ENCODE peak calls at places on chromosomes 7 and 10, in six cellular contexts. J is esophagus muscularis mucosa, I is left ventricle myocardium inferior, K is hepatocyte, M is ovary, U is A549. N is an unnamed sample.

GRCh38 chr7:26668821-26669220 is 195.6 kb downstream of the SKAP2 start:
- DNase-seq in U (no peak), J (no peak), M (no peak), K (no peak), I (no peak), N (no peak)

GRCh38 chr10:13837966-13838365 is 251.2 kb downstream of the PRPF18 start:
- DNase-seq in M (no peak), I (no peak), U (no peak), K (no peak), J (no peak), N (no peak)

GRCh38 chr10:114548662-114549061 is 109.4 kb downstream of the ABLIM1 start:
- DNase-seq in J (no peak), U (peak; percentile 67), M (peak; percentile 58), K (peak; percentile 56), I (no peak), N (no peak)

GRCh38 chr10:50234486-50234885 is 16.8 kb downstream of the ASAH2 start:
- DNase-seq in K (peak; percentile 37), I (no peak), M (no peak), U (no peak), J (no peak), N (no peak)

GRCh38 chr10:52994370-52994769 is 221.8 kb upstream of the MBL2 start:
- DNase-seq in I (no peak), M (no peak), J (no peak), U (no peak), K (no peak), N (no peak)

GRCh38 chr10:62069452-62070191 is 168.1 kb downstream of the ARID5B start:
- DNase-seq in K (no peak), U (no peak), J (no peak), M (no peak), I (no peak), N (no peak)

GRCh38 chr10:5281355-5281754 is 83.4 kb upstream of the UCN3 start:
- DNase-seq in U (no peak), K (no peak), I (no peak), J (no peak), M (no peak), N (no peak)

GRCh38 chr7:88111136-88111748 is 108.6 kb downstream of the SRI start:
- DNase-seq in M (no peak), J (no peak), K (peak; percentile 40), I (no peak), U (peak; percentile 53), N (no peak)

GRCh38 chr7:8133188-8133848 is 128.6 kb downstream of the ICA1 start:
- DNase-seq in U (no peak), I (no peak), J (no peak), M (no peak), K (no peak), N (no peak)

GRCh38 chr7:112266595-112267270 is 60.2 kb downstream of the ZNF277 start:
- DNase-seq in K (no peak), U (no peak), J (no peak), I (no peak), M (no peak), N (no peak)

DNA sequence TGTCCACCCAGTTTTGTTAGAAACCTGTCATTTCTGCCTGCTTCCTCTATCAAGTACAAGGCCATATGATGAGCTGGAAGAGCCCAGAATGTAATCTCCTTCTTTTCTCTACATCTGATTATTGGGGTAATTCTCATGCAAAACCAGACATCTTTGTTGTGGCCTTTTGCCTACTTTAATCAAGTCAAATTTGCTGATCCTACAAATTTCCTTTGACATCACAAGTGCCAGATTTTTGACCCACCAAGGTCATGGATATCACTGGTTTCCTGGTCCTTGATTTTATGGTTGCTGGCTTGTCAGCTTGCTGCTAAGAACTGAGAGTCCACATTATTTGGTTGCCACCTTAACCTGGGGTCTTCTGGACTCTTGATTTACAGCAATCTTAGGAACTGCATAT is 336.1 kb downstream of the TFEC start:
- DNase-seq in U (no peak), K (no peak), M (no peak), I (no peak), J (no peak), N (no peak)
- H3K4me3 ChIP-seq in U (no peak overlapping the region), K (no peak overlapping the region), M (no peak overlapping the region), I (no peak overlapping the region), J (no peak overlapping the region), N (no peak overlapping the region)

GRCh38 chr7:46695045-46695708 is 774.1 kb upstream of the IGFBP3 start:
- DNase-seq in I (no peak), U (no peak), M (no peak), K (peak; percentile 53), J (no peak), N (no peak)
- TF ChIP-seq CTCF in I (peak; percentile 8), U (no peak), M (no peak), K (peak; percentile 14), J (peak; percentile 2), N (peak; percentile 40)

GRCh38 chr7:76009672-76010600 is 15.5 kb upstream of the TMEM120A start:
- DNase-seq in K (no peak), J (no peak), I (no peak), U (no peak), M (no peak), N (no peak)
- H3K27ac ChIP-seq in K (no peak overlapping the region), J (peak overlapping the region; percentile 58), I (peak overlapping the region; percentile 73), U (no peak overlapping the region), M (peak overlapping the region; percentile 46), N (no peak overlapping the region)

GRCh38 chr7:130178251-130178650 is 27.0 kb downstream of the TMEM209 start:
- DNase-seq in U (no peak), K (no peak), M (no peak), I (no peak), J (no peak), N (no peak)
- H3K4me3 ChIP-seq in U (no peak overlapping the region), K (no peak overlapping the region), M (no peak overlapping the region), I (no peak overlapping the region), J (no peak overlapping the region), N (no peak overlapping the region)

GRCh38 chr7:23864984-23865383 is 155.0 kb downstream of the STK31 start:
- DNase-seq in U (peak; percentile 26), J (no peak), K (no peak), M (no peak), I (no peak), N (peak; percentile 3)

DNA sequence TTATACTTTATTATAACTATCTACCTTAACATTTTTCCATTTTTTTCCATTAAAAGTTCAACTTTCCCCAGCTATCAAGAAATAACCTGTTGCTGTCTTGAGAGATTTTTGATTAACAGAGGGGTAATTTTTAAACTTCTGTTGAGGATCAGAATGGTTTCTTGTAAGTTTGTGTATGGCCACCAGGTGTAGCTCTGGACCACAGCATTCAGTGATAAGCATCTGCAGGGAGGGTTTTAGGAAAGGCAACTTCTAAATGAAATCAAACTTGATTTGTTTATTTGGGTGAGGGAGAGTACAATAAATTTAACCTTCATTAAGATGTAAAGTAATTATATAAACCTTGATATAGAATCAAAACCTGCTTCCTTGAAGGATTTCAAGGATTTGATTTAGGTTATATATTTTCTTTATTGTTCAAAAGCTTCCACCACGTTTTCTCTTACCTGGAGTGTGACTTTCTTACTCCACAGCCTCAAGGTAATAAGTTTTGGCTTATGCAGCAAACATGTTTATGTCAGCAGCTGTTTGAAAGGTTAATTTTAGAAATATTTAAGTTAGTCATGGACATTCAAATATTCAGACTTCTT is 153.3 kb downstream of the STK31 start:
- DNase-seq in J (no peak), I (no peak), M (no peak), K (peak; percentile 56), U (peak; percentile 55), N (peak; percentile 32)
- TF ChIP-seq CTCF in J (peak; percentile 26), I (no peak), M (no peak), K (peak; percentile 77), U (peak; percentile 78), N (peak; percentile 86)

DNA sequence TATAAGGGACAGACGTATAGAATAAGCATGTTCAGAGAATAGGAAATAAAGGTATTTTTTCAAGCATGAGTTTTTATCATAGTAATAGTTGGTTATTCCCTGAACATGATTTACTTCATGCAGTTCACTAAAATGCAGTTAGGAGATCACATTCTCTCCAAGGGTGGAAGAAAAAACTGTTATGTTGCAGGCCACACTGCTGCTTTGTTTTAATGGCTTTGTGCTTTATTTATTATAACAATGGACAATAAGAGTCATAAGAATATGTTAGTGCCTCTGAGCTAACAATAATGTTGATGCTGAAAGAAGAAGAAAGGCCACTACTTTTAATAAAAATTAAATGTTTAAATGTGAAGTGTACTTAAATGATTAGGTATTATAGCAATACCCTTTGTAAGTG is 78.5 kb upstream of the GATAD1 start:
- DNase-seq in M (no peak), U (no peak), I (no peak), K (no peak), J (no peak), N (no peak)
- H3K27ac ChIP-seq in M (no peak overlapping the region), U (no peak overlapping the region), I (no peak overlapping the region), K (no peak overlapping the region), J (no peak overlapping the region), N (no peak overlapping the region)

DNA sequence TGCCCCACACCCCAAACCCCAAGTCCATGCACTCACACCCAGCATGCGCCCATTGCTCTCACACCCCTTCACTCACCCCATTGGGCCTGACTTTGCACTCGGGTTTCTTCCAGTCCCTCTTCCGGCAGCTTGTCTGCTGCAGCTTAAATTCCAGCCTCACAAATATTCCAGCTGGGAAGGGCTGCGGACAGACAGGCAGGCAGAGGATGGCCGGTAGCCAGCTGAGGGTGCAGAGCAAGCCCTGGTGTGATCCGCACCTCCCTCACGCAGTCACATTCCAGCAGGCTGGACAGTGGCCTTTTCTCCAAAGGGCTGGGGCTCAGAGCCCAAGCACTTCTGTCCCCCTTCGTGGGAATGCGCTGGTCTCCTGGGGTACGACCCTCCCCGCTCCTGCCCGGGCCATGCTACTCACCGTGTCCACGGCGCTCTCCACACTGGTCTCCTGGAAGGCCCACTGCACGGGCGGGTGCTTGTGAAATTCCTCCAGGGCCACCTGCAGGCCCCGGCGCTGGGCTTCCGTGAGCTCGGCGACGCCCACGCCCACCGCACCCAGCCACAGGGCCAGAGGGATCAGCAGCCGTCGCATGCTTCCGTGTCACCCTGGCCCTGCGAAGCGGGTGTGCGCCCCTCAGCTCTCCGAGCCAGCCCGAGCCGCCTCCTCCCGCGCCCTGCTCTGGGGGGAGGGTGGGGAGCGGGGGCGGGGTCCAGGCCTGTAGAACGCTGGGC is 1.2 kb downstream of the RARRES2 start:
- DNase-seq in U (no peak), K (peak; percentile 69), I (peak; percentile 60), M (peak; percentile 67), J (no peak), N (peak; percentile 21)
- H3K4me3 ChIP-seq in U (no peak overlapping the region), K (peak overlapping the region; percentile 20), I (peak overlapping the region; percentile 67), M (peak overlapping the region; percentile 84), J (peak overlapping the region; percentile 59), N (peak overlapping the region; percentile 46)

GRCh38 chr7:39746162-39746782 is 122.9 kb downstream of the RALA start:
- DNase-seq in M (peak; percentile 62), K (peak; percentile 86), I (peak; percentile 67), U (peak; percentile 74), J (no peak), N (peak; percentile 67)
- TF ChIP-seq CTCF in M (peak; percentile 70), K (peak; percentile 88), I (peak; percentile 86), U (peak; percentile 82), J (peak; percentile 72), N (peak; percentile 87)

DNA sequence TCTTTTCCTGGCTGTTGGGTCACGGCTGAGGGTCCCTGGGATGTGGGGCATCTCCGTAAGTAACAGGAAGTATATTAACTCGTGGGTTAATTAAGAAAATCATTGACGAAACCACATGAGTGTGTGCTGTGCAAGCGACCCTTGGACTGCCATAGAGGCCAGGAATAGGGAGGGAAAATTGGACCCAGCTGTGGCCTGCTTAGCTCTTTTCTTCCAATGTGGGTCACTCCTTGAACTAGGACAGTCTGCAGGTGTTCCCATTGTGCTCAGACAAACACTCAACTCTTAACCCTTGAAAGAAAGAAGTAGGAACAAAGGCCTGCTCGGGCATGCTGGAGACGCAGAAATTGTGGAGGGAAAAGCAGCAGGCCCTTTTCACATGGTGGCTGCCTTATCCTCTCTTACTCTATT is 25.6 kb upstream of the PLEKHA1 start:
- DNase-seq in M (no peak), I (no peak), U (no peak), K (peak; percentile 53), J (no peak), N (no peak)
- H3K27ac ChIP-seq in M (no peak overlapping the region), I (no peak overlapping the region), U (no peak overlapping the region), K (peak overlapping the region; percentile 96), J (no peak overlapping the region), N (no peak overlapping the region)